ENCODE peak calls at places on chromosomes 16 and 17, in five cellular contexts. I is HCT116, J is HepG2, C is H1, E is GM12878. N is an unnamed sample.

GRCh38 chr17:44444735-44445105 is 55.3 kb upstream of the ITGA2B start:
- DNase-seq in I (no peak), J (no peak), C (no peak), E (no peak), N (no peak)

GRCh38 chr17:80116276-80116922 is 15.0 kb downstream of the GAA start:
- DNase-seq in I (no peak), J (no peak), C (no peak), E (no peak), N (no peak)

GRCh38 chr16:6602401-6602800 is 730.2 kb upstream of the RBFOX1 start:
- DNase-seq in I (no peak), J (no peak), C (no peak), E (no peak), N (no peak)

GRCh38 chr17:36131436-36131835 is 27.8 kb downstream of the CCL4 start:
- DNase-seq in I (no peak), J (no peak), C (no peak), E (no peak), N (no peak)

GRCh38 chr16:20904507-20905079 is 4.0 kb downstream of the LYRM1 start:
- DNase-seq in I (peak; percentile 85), J (peak; percentile 40), C (no peak), E (peak; percentile 49), N (no peak)

GRCh38 chr16:3009568-3010390 is 2.9 kb upstream of the CLDN9 start:
- DNase-seq in I (peak; percentile 66), J (no peak), C (peak; percentile 88), E (no peak), N (peak; percentile 90)

GRCh38 chr17:45432405-45433113 is at the start of gene ARHGAP27:
- DNase-seq in I (no peak), J (no peak), C (peak; percentile 76), E (no peak), N (peak; percentile 67)

GRCh38 chr17:78715876-78716275 is 66.2 kb downstream of the CYTH1 start:
- DNase-seq in I (no peak), J (no peak), C (no peak), E (no peak), N (no peak)

GRCh38 chr16:56198755-56199114 is 7.4 kb downstream of the GNAO1 start:
- DNase-seq in I (no peak), J (no peak), C (no peak), E (no peak), N (no peak)

GRCh38 chr17:72011561-72011960 is 109.3 kb upstream of the SOX9 start:
- DNase-seq in I (no peak), J (no peak), C (no peak), E (no peak), N (no peak)

GRCh38 chr17:74148446-74148845 is 55.0 kb upstream of the RPL38 start:
- DNase-seq in I (no peak), J (no peak), C (no peak), E (no peak), N (no peak)

GRCh38 chr16:67942200-67942509 is 1.8 kb downstream of the LCAT start:
- DNase-seq in I (no peak), J (peak; percentile 61), C (peak; percentile 77), E (no peak), N (peak; percentile 78)

GRCh38 chr17:10737168-10737622 is 7.4 kb upstream of the TMEM220 start:
- DNase-seq in I (peak; percentile 39), J (peak; percentile 81), C (peak; percentile 66), E (no peak), N (peak; percentile 60)

GRCh38 chr17:41518031-41518430 is 659 bp downstream of the KRT15 start:
- DNase-seq in I (no peak), J (no peak), C (no peak), E (no peak), N (no peak)

GRCh38 chr17:41518789-41519449 is at the start of gene KRT15:
- DNase-seq in I (no peak), J (no peak), C (no peak), E (no peak), N (no peak)

GRCh38 chr17:41521574-41522261 is 3.0 kb upstream of the KRT15 start:
- DNase-seq in I (peak; percentile 97), J (peak; percentile 81), C (no peak), E (no peak), N (peak; percentile 57)

GRCh38 chr17:41520821-41521521 is 2.3 kb upstream of the KRT15 start:
- DNase-seq in I (no peak), J (no peak), C (no peak), E (no peak), N (no peak)

GRCh38 chr17:41519501-41520224 is 973 bp upstream of the KRT15 start:
- DNase-seq in I (no peak), J (no peak), C (no peak), E (no peak), N (no peak)
- TF ChIP-seq ATF3 in I (no peak), J (no peak), C (no peak), E (no peak), N (no peak)

GRCh38 chr17:28960256-28961106 is 9.2 kb upstream of the PHF12 start:
- DNase-seq in I (no peak), J (no peak), C (no peak), E (no peak), N (no peak)
- TF ChIP-seq ATF3 in I (no peak), J (no peak), C (no peak), E (no peak), N (no peak)

DNA sequence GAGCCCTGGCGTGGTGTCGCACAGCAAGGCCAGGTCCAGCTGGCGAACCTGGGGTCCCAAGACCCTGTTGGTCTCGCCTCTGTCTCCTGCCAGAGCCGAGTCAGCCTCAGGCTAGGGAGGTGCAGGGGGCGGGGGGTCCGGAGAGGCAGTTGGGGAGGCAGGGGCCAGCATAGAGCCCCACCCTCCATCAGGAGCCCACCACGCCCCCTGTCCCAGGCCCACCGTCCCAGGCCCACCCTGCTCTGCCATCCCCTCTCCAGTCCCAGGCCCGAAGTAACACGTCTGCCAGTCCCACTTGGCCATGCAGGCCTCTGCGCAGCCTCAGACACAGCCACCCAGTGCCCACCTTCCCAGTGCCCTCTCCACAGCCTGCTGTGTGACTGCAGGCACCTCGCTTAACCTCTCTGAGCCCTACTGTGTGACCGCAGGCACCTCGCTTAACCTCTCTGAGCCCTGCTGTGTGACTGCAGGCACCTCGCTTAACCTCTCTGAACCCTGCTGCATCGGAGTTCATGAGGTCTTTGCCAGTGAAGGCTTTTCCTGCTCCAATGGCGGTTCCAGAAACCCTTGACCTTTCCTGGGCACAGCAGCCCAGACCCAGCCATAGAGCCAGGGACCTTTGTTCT is 29.3 kb downstream of the ZNF469 start:
- DNase-seq in I (no peak), J (no peak), C (no peak), E (no peak), N (no peak)
- TF ChIP-seq ATF3 in I (no peak), J (no peak), C (no peak), E (no peak), N (no peak)

GRCh38 chr16:85638248-85638647 is 25.1 kb downstream of the GSE1 start:
- DNase-seq in I (no peak), J (no peak), C (no peak), E (no peak), N (no peak)

GRCh38 chr16:85636234-85636812 is 23.2 kb downstream of the GSE1 start:
- DNase-seq in I (no peak), J (no peak), C (no peak), E (no peak), N (no peak)

GRCh38 chr16:85637061-85637807 is 24.1 kb downstream of the GSE1 start:
- DNase-seq in I (no peak), J (no peak), C (no peak), E (no peak), N (no peak)

GRCh38 chr16:85638695-85639409 is 25.7 kb downstream of the GSE1 start:
- DNase-seq in I (no peak), J (no peak), C (no peak), E (no peak), N (no peak)

DNA sequence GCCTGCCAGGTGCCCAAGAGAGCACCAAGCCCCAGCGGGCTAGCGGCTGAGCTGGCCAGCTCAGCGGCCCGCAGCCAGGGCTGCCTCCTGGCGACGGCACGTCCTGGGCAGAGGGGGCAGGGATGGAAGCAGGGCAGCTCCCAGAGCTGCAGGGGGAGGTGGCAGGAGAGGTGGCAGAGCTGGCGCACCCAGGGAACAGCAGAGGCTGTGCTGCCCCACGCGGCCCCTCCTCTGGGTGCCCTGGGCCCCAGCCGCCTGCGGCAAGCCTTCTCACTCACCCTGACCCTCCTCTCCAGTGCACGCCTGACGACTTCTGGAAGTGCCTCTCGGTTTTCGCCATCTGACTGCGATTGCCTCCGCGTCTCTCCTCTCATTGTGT is 24.7 kb downstream of the GSE1 start:
- DNase-seq in I (no peak), J (no peak), C (no peak), E (no peak), N (no peak)
- TF ChIP-seq ATF3 in I (no peak), J (no peak), C (no peak), E (no peak), N (no peak)

DNA sequence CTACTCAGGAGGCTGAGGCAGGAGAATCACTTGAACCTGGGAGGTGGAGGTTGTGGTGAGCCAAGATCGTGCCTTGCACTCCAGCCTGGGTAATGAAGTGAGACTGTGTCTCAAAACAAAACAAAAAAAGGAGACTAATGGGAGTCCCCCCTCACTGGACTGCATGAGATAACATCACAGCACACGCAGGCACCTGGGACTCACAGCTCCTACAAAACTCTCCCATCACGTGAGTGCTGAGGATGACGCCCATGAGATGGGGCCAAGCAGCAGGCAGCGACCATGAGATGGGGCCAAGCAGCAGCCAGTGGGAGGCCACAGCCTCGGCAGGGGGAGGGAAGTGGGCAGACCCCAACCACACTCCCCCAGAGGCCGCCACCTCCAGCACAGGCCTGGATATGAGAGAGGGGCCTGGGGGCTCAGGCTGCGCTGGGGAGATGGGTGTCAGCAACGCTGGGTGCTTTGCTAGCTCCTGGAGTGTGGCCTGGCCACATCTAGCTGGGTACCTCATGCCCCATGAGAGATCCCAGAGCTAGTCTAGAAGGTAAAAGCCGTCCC is 15.4 kb downstream of the DNAAF8 start:
- DNase-seq in I (no peak), J (no peak), C (no peak), E (no peak), N (no peak)
- TF ChIP-seq ATF3 in I (no peak), J (no peak), C (no peak), E (no peak), N (no peak)

GRCh38 chr16:88070341-88070740 is 119.1 kb downstream of the BANP start:
- DNase-seq in I (no peak), J (no peak), C (no peak), E (no peak), N (no peak)
- TF ChIP-seq ATF3 in I (no peak), J (no peak), C (no peak), E (no peak), N (no peak)

GRCh38 chr16:10729649-10730048 is 14.0 kb upstream of the NUBP1 start:
- DNase-seq in I (peak; percentile 54), J (no peak), C (no peak), E (no peak), N (no peak)
- TF ChIP-seq ATF3 in I (no peak), J (no peak), C (no peak), E (no peak), N (no peak)